ENCODE peak calls at places on chromosomes 6 and 20, in nine cellular contexts. I is cardiac fibroblast; X is osteocyte; L is IMR-90; W is GM06990; V is CD4-positive, alpha-beta T cell; K is neural crest cell; O is spleen; F is epithelial cell of esophagus. Q is an unnamed sample.

GRCh38 chr20:1827974-1828785 is 67.0 kb upstream of the SIRPA start:
- DNase-seq in F (peak; percentile 97), K (peak; percentile 59), O (no peak), X (no peak), V (no peak), L (no peak), W (no peak), I (peak; percentile 60), Q (peak; percentile 82)

GRCh38 chr6:164185342-164185920 is 770.9 kb downstream of the QKI start:
- DNase-seq in L (no peak), W (no peak), I (no peak), K (no peak), F (no peak), X (peak; percentile 25), O (no peak), V (no peak), Q (no peak)

GRCh38 chr6:167219967-167220512 is 62.3 kb upstream of the GPR31 start:
- DNase-seq in I (no peak), L (no peak), V (no peak), F (no peak), W (no peak), O (no peak), K (no peak), X (no peak), Q (no peak)

GRCh38 chr6:33419580-33420492 is at the start of gene SYNGAP1:
- DNase-seq in F (no peak), O (peak; percentile 81), K (no peak), L (peak; percentile 64), W (no peak), V (no peak), I (peak; percentile 82), X (no peak), Q (no peak)

GRCh38 chr6:142075516-142076101 is 57.1 kb upstream of the GJE1 start:
- DNase-seq in W (no peak), K (no peak), L (no peak), I (no peak), V (no peak), X (no peak), F (peak; percentile 40), O (no peak), Q (no peak)

GRCh38 chr6:137967689-137968467 is 100.8 kb downstream of the TNFAIP3 start:
- DNase-seq in O (peak; percentile 67), V (no peak), K (no peak), I (peak; percentile 28), F (no peak), L (no peak), W (no peak), X (no peak), Q (peak; percentile 17)

GRCh38 chr20:31972481-31973386 is 4.8 kb downstream of the XKR7 start:
- DNase-seq in L (peak; percentile 36), X (no peak), V (no peak), O (no peak), K (no peak), I (no peak), F (no peak), W (no peak), Q (no peak)

GRCh38 chr20:50744143-50744792 is 12.9 kb downstream of the PARD6B start:
- DNase-seq in X (peak; percentile 73), V (no peak), O (no peak), F (peak; percentile 90), K (no peak), I (peak; percentile 93), W (no peak), L (peak; percentile 88), Q (peak; percentile 88)

GRCh38 chr20:6395695-6396094 is 272.9 kb upstream of the FERMT1 start:
- DNase-seq in F (peak; percentile 41), O (no peak), K (no peak), W (no peak), V (no peak), L (peak; percentile 3), X (no peak), I (no peak), Q (peak; percentile 35)

GRCh38 chr6:130218136-130218535 is 4.6 kb downstream of the SAMD3 start:
- DNase-seq in O (no peak), I (no peak), K (no peak), W (no peak), L (no peak), F (no peak), V (no peak), X (no peak), Q (no peak)

GRCh38 chr6:111033628-111034289 is 51.9 kb downstream of the RPF2 start:
- DNase-seq in I (no peak), K (no peak), L (no peak), V (no peak), F (peak; percentile 23), O (no peak), X (no peak), W (no peak), Q (no peak)

GRCh38 chr6:1986454-1987243 is 258.8 kb downstream of the GMDS start:
- DNase-seq in F (no peak), L (peak; percentile 43), V (no peak), K (no peak), O (no peak), X (no peak), I (peak; percentile 13), W (no peak), Q (no peak)

GRCh38 chr6:102742033-102742432 is 1348.5 kb downstream of the GRIK2 start:
- DNase-seq in I (no peak), L (no peak), V (no peak), F (peak; percentile 11), O (no peak), X (no peak), W (no peak), K (no peak), Q (no peak)

GRCh38 chr6:116557863-116558262 is 4.3 kb downstream of the CALHM4 start:
- DNase-seq in X (no peak), L (peak; percentile 98), O (no peak), W (no peak), I (peak; percentile 96), V (no peak), K (no peak), F (peak; percentile 97), Q (peak; percentile 89)

GRCh38 chr6:112877134-112878100 is 530.3 kb downstream of the RFPL4B start:
- DNase-seq in W (no peak), K (no peak), O (no peak), V (no peak), F (peak; percentile 17), X (no peak), L (peak; percentile 93), I (peak; percentile 95), Q (peak; percentile 9)

GRCh38 chr6:107729098-107729497 is 95.0 kb downstream of the SCML4 start:
- DNase-seq in L (no peak), O (no peak), W (no peak), F (no peak), I (no peak), K (no peak), V (no peak), X (peak; percentile 56), Q (no peak)
- TF ChIP-seq CTCF in L (no peak), O (no peak), W (no peak), F (peak; percentile 4), I (no peak), K (no peak), V (no peak), X (peak; percentile 10), Q (no peak)

GRCh38 chr6:75747371-75747984 is 1.6 kb upstream of the MYO6 start:
- DNase-seq in W (no peak), I (no peak), F (peak; percentile 56), L (no peak), V (no peak), K (no peak), X (no peak), O (no peak), Q (no peak)

GRCh38 chr6:75747985-75748742 is 875 bp upstream of the MYO6 start:
- DNase-seq in W (no peak), X (no peak), O (no peak), F (peak; percentile 21), K (no peak), V (no peak), I (no peak), L (no peak), Q (no peak)

GRCh38 chr6:75751443-75751842 is 2.4 kb downstream of the MYO6 start:
- DNase-seq in X (no peak), L (peak; percentile 74), O (no peak), K (no peak), F (no peak), I (peak; percentile 15), V (no peak), W (no peak), Q (no peak)

GRCh38 chr6:75750925-75751324 is 1.9 kb downstream of the MYO6 start:
- DNase-seq in W (no peak), I (no peak), K (no peak), L (no peak), X (no peak), F (no peak), O (no peak), V (no peak), Q (no peak)

GRCh38 chr6:75748743-75749538 is at the start of gene MYO6:
- DNase-seq in K (peak; percentile 59), O (peak; percentile 90), L (peak; percentile 47), V (peak; percentile 0), X (peak; percentile 94), I (peak; percentile 67), F (peak; percentile 76), W (peak; percentile 83), Q (peak; percentile 66)
- TF ChIP-seq CTCF in K (no peak), O (no peak), L (no peak), V (no peak), X (peak; percentile 4), I (no peak), F (no peak), W (no peak), Q (no peak)

GRCh38 chr20:63563186-63563935 is 9.4 kb downstream of the FNDC11 start:
- DNase-seq in I (no peak), L (no peak), F (no peak), W (no peak), X (no peak), K (no peak), V (no peak), O (no peak), Q (no peak)
- TF ChIP-seq CTCF in I (no peak), L (no peak), F (no peak), W (no peak), X (no peak), K (no peak), V (no peak), O (no peak), Q (no peak)

DNA sequence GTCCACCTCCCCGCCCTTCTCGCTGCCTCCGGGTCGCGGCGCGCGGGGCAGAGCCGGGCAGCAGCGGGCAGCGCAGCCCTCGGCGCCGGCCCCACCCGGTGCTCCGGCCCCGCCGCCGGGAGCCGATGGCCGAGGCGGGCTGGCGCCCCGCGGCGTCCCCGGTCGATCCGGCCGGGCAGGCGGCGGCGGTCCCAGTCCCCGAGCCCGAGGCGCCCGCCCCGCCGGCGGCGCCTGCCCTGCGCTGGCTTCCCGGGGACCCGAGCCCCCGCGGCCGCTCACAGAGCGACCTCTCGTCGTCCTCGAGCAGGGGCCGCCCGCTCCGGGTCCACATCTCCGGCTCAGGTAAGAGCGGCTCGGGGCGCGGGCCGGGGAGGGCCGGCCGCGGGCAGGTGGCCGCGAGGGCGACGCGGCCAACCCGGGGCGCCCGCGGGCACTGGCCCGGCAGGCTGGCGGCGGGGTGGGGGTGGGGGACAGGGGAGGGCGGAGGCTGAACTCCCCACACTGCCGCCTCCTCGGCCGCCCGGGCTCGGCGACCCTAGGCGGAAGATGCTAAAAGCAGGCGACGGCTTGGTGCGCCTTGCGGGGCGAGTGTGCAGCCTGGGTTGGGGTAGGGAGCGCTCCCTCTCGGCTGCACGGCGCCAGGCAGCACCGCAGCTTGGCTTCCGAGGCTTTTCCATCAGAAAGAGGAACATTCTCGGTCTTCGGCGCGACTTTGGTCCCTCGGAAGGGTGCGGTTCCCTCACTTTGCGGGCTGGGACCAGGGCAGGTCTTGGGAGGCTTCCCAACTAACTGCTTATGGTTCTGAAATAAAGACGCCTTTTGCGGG is 25.6 kb upstream of the FUCA2 start:
- DNase-seq in F (peak; percentile 68), V (peak; percentile 39), W (peak; percentile 68), O (peak; percentile 93), X (peak; percentile 88), L (peak; percentile 63), I (peak; percentile 50), K (peak; percentile 57), Q (peak; percentile 67)
- TF ChIP-seq CTCF in F (peak; percentile 59), V (peak; percentile 21), W (peak; percentile 56), O (no peak), X (peak; percentile 62), L (peak; percentile 53), I (peak; percentile 68), K (peak; percentile 58), Q (peak; percentile 46)

Q was measured in MCF 10A.